ENCODE peak calls at places on chromosome X, in seven cellular contexts. B is left ventricle myocardium inferior, H is breast epithelium, Q is suprapubic skin, C is ascending aorta, Y is body of pancreas, Z is endothelial cell of umbilical vein. K is an unnamed sample.

GRCh38 chrX:32893751-32894150 is 317.6 kb downstream of the DMD start:
- DNase-seq in B (no peak), H (no peak), Q (no peak), C (no peak), Y (no peak), Z (no peak), K (no peak)

GRCh38 chrX:131841496-131842410 is 181.3 kb upstream of the STK26 start:
- DNase-seq in B (no peak), H (no peak), Q (no peak), C (no peak), Y (peak; percentile 23), Z (peak; percentile 19), K (peak; percentile 84)

GRCh38 chrX:134520860-134521390 is 61.0 kb downstream of the HPRT1 start:
- DNase-seq in B (no peak), H (no peak), Q (no peak), C (no peak), Y (peak; percentile 18), Z (peak; percentile 78), K (peak; percentile 76)

GRCh38 chrX:134476284-134476683 is 16.3 kb downstream of the HPRT1 start:
- DNase-seq in B (no peak), H (no peak), Q (no peak), C (no peak), Y (no peak), Z (no peak), K (no peak)

GRCh38 chrX:71178908-71179307 is 34.3 kb downstream of the NLGN3 start:
- DNase-seq in B (no peak), H (no peak), Q (no peak), C (no peak), Y (peak; percentile 57), Z (peak; percentile 62), K (peak; percentile 59)

GRCh38 chrX:134457708-134458107 is 2.3 kb upstream of the HPRT1 start:
- DNase-seq in B (no peak), H (no peak), Q (no peak), C (no peak), Y (no peak), Z (no peak), K (no peak)

GRCh38 chrX:17375361-17375630 is 296 bp downstream of the NHS start:
- DNase-seq in B (no peak), H (no peak), Q (no peak), C (no peak), Y (no peak), Z (no peak), K (no peak)

GRCh38 chrX:118519411-118520205 is 24.0 kb downstream of the DOCK11 start:
- DNase-seq in B (no peak), H (no peak), Q (no peak), C (no peak), Y (no peak), Z (no peak), K (no peak)

GRCh38 chrX:119118780-119119395 is 8.7 kb downstream of the KIAA1210 start:
- DNase-seq in B (peak; percentile 26), H (peak; percentile 50), Q (no peak), C (no peak), Y (peak; percentile 22), Z (peak; percentile 60), K (peak; percentile 67)

GRCh38 chrX:132488092-132488749 is 617 bp downstream of the MBNL3 start:
- DNase-seq in B (no peak), H (no peak), Q (no peak), C (no peak), Y (peak; percentile 14), Z (peak; percentile 37), K (no peak)

GRCh38 chrX:123450217-123450616 is 266.1 kb downstream of the GRIA3 start:
- DNase-seq in B (no peak), H (no peak), Q (no peak), C (no peak), Y (no peak), Z (peak; percentile 1), K (peak; percentile 3)

GRCh38 chrX:45900751-45901150 is 644.5 kb downstream of the ZNF674 start:
- DNase-seq in B (no peak), H (no peak), Q (no peak), C (no peak), Y (no peak), Z (no peak), K (no peak)

GRCh38 chrX:3697701-3698279 is 15.7 kb downstream of the PRKX start:
- DNase-seq in B (peak; percentile 24), H (peak; percentile 53), Q (no peak), C (no peak), Y (peak; percentile 18), Z (peak; percentile 59), K (peak; percentile 48)

GRCh38 chrX:114964374-114964773 is 53.0 kb downstream of the IL13RA2 start:
- DNase-seq in B (no peak), H (no peak), Q (no peak), C (no peak), Y (no peak), Z (no peak), K (no peak)

GRCh38 chrX:10450959-10451355 is 169.4 kb downstream of the MID1 start:
- DNase-seq in B (no peak), H (no peak), Q (no peak), C (no peak), Y (no peak), Z (no peak), K (no peak)
- H3K36me3 ChIP-seq in B (peaks cover 19% of the 10 kb centered on the region), H (no peaks in the 10 kb centered on the region), Q (peaks cover 4% of the 10 kb centered on the region), C (no peaks in the 10 kb centered on the region), Y (no peaks in the 10 kb centered on the region), Z (peaks cover 2% of the 10 kb centered on the region), K (peaks cover 3% of the 10 kb centered on the region)

DNA sequence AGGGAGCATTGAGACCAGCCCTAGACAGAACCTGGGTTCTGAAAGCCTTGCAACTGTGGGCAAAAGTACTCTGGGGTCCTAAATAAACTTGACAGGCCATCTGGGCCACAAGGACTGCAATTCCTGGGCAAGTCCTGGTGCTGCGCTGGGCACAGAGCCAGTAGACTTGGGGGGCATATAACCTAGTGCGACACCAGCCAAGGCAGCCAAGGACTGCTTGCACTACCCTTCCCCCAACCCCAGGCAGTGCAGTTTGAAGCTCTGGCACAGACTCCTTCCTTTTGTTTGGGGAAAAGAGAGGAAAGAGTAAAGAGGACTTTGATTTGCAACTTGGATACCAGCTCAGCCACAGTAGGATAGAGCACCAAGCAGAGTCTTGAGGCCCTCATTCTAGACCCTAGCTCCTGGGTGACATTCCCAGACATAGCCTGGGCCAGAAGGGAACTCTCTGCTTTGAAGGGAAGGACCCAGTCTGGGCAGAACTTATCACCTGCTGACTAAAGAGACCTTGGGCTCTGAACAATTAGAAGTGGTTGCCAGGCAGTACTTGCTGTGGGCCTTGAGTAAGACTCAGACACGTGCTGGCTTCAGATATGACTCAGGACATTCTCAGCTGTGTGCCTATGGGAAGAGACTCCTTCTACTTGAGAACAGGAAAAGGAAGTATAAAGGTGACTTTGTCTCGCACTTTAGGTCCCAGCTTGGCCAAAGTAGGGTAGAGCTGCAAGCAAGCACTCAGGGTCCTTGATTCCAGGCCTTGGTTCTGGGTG is 522.8 kb downstream of the GLUD2 start:
- DNase-seq in B (no peak), H (no peak), Q (no peak), C (no peak), Y (peak; percentile 27), Z (no peak), K (no peak)
- H3K4me3 ChIP-seq in B (no peak overlapping the region), H (no peak overlapping the region), Q (no peak overlapping the region), C (no peak overlapping the region), Y (no peak overlapping the region), Z (no peak overlapping the region), K (no peak overlapping the region)

GRCh38 chrX:19589105-19589504 is 73.8 kb upstream of the MAP3K15 start:
- DNase-seq in B (no peak), H (no peak), Q (no peak), C (no peak), Y (no peak), Z (no peak), K (no peak)

GRCh38 chrX:19593684-19594083 is 78.4 kb upstream of the MAP3K15 start:
- DNase-seq in B (no peak), H (no peak), Q (no peak), C (no peak), Y (no peak), Z (peak; percentile 52), K (no peak)

GRCh38 chrX:19595036-19595435 is 79.7 kb upstream of the MAP3K15 start:
- DNase-seq in B (no peak), H (no peak), Q (no peak), C (no peak), Y (no peak), Z (no peak), K (no peak)

GRCh38 chrX:19592952-19593351 is 77.6 kb upstream of the MAP3K15 start:
- DNase-seq in B (no peak), H (no peak), Q (no peak), C (no peak), Y (no peak), Z (no peak), K (no peak)
- H3K27me3 ChIP-seq in B (no peaks in the 10 kb centered on the region), H (no peaks in the 10 kb centered on the region), Q (no peaks in the 10 kb centered on the region), C (no peaks in the 10 kb centered on the region), Y (no peaks in the 10 kb centered on the region), Z (no peaks in the 10 kb centered on the region), K (no peaks in the 10 kb centered on the region)

GRCh38 chrX:334971-335757 is 16.6 kb upstream of the GTPBP6 start:
- DNase-seq in B (peak; percentile 10), H (no peak), Q (no peak), C (no peak), Y (no peak), Z (no peak), K (no peak)
- H3K36me3 ChIP-seq in B (peaks cover 56% of the 10 kb centered on the region), H (no peaks in the 10 kb centered on the region), Q (peaks cover 48% of the 10 kb centered on the region), C (no peaks in the 10 kb centered on the region), Y (no peaks in the 10 kb centered on the region), Z (no peaks in the 10 kb centered on the region), K (peaks cover 4% of the 10 kb centered on the region)

DNA sequence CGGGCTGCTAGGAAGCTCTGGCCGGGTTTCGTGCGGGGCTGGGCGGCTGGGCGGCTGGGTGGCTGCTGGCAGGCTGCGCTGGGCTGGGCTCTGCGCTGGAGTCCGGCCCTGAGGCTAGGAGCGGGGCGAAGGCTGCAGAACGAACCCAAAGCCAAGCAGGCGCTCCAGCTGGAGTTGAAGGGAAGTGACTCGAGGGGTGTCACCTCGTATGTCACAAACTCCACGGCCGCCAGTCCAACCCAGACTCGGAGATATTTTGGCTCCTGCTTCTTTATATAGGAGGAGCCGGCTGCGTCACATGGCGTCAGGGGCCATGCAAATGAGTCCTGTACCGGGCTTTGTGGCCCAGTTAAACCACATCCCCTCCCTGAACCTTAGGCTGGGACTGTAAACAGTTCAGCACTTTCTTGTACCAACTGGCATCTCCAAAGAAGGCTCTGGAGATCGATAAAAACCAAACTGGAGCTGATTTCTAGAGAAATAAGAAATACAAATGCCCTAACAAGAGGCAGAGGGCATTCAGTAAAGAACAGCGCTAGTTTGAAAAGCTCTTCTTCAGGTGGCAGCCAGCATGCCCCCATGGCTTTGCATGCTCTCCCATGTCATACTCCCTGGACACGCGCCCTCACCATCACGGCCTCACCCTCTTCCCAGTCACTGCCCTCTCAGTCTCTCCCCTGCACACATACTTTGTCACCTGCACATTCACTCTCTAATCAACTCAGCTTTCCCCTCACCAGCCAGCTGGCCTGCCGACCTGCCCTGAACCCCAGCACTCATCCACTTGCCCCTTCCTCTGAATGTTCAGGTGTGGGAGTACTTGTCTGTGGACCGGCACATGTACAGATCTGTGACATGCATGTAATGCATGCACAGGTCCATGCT is 58.5 kb downstream of the TSC22D3 start:
- DNase-seq in B (peak; percentile 83), H (peak; percentile 92), Q (peak; percentile 95), C (peak; percentile 89), Y (peak; percentile 73), Z (peak; percentile 84), K (peak; percentile 71)
- H3K4me3 ChIP-seq in B (peak overlapping the region; percentile 76), H (peak overlapping the region; percentile 72), Q (peak overlapping the region; percentile 74), C (peak overlapping the region; percentile 74), Y (no peak overlapping the region), Z (peak overlapping the region; percentile 84), K (peak overlapping the region; percentile 53)